ENCODE peak calls at places on chromosomes 16 and 17, in five cellular contexts. M is dorsolateral prefrontal cortex; V is effector memory CD4-positive, alpha-beta T cell; R is sigmoid colon; F is naive thymus-derived CD4-positive, alpha-beta T cell. G is an unnamed sample.

GRCh38 chr17:33750943-33751701 is 458.0 kb upstream of the ASIC2 start:
- DNase-seq in M (peak; percentile 42), V (peak; percentile 12), R (peak; percentile 75), F (peak; percentile 59), G (no peak)

GRCh38 chr17:19646788-19647696 is 1.5 kb upstream of the ALDH3A2 start:
- DNase-seq in V (no peak), M (no peak), F (no peak), R (no peak), G (no peak)

GRCh38 chr17:52143536-52143935 is 15.0 kb downstream of the CA10 start:
- DNase-seq in V (no peak), R (no peak), M (no peak), F (no peak), G (no peak)

GRCh38 chr17:81045590-81046095 is 10.7 kb downstream of the BAIAP2 start:
- DNase-seq in M (no peak), V (no peak), F (no peak), R (no peak), G (no peak)

GRCh38 chr17:21072623-21073278 is 29.9 kb upstream of the USP22 start:
- DNase-seq in M (peak; percentile 28), V (no peak), R (no peak), F (no peak), G (peak; percentile 16)

GRCh38 chr17:48004973-48005372 is 32.6 kb downstream of the COPZ2 start:
- DNase-seq in V (no peak), M (no peak), F (no peak), R (no peak), G (no peak)

GRCh38 chr17:50367401-50367800 is 5.6 kb downstream of the MRPL27 start:
- DNase-seq in V (no peak), M (no peak), F (no peak), R (peak; percentile 40), G (no peak)

GRCh38 chr16:66899945-66900688 is 18.6 kb downstream of the CDH16 start:
- DNase-seq in R (peak; percentile 93), M (no peak), F (no peak), V (no peak), G (no peak)

GRCh38 chr16:69834817-69835477 is 72.8 kb downstream of the WWP2 start:
- DNase-seq in V (no peak), R (no peak), F (no peak), M (no peak), G (no peak)

DNA sequence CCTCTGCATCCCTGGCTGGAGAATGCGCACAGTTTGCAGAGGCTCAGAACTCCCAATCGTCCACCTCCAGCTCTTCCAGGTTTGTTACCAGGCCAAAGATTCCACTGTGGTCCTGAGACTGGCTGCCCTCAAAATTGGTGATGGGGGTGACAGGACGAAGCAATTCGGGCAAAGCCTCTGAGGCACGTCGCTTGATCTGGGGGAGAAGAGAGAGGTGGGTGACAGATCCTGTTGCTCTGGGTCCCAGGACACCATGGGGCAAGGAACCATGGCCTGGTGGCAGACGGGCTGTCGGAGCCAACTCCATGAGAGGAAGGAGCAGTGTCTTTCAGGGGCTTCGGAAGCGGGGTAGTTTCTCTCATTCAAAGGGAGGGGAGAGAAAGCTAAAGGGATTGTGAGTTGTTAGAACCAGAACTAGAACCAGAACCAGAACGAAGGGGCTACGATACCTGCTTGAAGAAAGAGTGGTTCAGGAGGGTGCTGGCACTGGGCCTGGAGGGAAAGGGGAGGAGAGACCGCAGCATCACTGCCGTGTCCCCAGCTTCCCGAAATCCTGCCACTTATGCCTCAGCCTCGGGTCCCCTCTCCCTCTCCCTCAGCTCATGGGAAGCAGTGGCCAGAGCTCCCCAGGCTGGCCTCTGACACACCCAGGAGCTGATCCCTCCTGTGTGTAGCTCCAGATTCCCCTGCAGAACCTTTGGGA is 3.8 kb upstream of the LIMD2 start:
- DNase-seq in R (no peak), V (no peak), F (no peak), M (no peak), G (no peak)
- H3K27ac ChIP-seq in R (no peak overlapping the region), V (peak overlapping the region; percentile 86), F (peak overlapping the region; percentile 93), M (peak overlapping the region; percentile 94), G (no peak overlapping the region)

DNA sequence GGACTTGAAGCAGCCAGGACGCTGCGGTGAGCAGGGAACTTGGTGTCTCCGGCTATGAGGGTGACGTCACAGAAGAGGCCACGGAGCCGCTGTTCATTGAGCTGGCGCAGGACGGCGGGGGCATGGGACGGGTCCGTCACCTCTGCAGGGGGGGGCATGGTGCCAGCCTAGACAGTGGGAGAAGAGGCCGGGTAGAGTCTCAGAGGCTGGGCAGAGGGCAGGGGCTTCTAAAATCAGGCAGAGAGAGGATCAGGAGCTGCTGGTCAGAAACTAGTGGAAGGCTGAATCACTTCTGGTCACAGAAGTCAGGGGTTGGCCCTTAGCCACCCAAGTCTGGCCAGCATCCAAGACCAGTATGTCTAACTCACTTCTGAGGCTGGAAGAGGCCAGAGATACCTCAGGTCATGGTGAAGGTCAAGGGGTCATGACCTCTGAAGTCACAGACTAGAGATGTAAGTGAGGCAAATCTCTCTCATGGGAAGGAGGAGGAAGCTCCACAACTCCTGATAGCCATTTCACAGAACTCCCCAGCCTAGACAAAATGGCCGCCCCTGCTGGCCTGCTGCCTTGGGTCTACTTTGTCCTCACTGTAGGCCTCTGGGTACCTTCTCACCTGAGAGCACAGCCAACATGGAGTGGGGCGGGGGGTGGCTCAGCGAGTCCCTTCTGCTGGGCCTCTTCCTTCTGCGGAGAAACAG is 12.6 kb downstream of the ZBTB4 start:
- DNase-seq in R (peak; percentile 88), V (no peak), F (no peak), M (peak; percentile 40), G (peak; percentile 43)
- H3K27ac ChIP-seq in R (peak overlapping the region; percentile 46), V (no peak overlapping the region), F (no peak overlapping the region), M (peak overlapping the region; percentile 49), G (peak overlapping the region; percentile 45)

DNA sequence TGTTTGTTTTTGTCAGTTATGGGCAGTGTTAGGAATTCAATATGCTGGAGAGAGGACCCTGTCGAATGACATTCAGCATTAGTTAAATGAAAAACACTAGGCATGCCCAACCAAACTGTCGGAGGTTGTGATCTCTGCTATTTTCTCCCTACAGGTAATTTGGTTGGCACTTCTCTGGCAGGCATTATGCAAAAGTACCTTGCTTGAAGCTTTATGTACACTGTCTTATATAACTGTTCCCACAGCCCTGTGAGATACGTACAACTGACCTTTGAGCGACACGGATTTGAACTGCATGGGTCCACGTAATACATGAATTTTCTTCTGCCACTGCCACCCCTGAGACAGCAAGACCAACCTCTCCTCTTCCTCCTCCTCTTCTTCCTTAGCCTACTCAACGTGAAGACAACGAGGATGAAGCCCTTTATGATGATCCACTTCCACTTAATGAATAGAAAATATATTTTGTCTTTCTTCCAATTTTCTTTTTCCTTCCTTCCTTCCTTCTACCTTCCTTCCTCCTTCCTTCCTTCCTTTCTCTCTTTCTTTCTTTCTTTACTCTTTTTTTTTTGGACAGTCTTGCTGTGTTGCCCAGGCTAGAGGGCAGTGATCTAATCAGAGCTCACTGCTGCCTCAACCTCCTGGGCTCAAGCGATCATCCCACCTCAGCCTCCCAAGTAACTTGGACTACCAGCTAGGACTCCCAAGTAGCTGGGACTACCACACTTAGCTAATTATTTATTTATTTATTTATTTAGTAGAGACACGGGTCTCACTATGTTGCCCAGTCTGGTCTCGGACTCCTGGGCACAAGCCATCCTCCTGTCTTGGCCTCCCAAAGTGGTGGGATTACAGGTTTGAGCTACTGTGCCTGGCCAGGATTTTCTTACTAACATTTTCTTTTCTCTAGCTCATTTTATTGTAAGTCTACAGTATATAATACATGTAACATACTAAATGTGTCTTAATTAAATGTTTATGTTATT is 77.3 kb downstream of the WIPI1 start:
- DNase-seq in M (no peak), V (no peak), F (no peak), R (no peak), G (no peak)
- H3K27ac ChIP-seq in M (peak overlapping the region; percentile 10), V (no peak overlapping the region), F (no peak overlapping the region), R (peak overlapping the region; percentile 85), G (no peak overlapping the region)

DNA sequence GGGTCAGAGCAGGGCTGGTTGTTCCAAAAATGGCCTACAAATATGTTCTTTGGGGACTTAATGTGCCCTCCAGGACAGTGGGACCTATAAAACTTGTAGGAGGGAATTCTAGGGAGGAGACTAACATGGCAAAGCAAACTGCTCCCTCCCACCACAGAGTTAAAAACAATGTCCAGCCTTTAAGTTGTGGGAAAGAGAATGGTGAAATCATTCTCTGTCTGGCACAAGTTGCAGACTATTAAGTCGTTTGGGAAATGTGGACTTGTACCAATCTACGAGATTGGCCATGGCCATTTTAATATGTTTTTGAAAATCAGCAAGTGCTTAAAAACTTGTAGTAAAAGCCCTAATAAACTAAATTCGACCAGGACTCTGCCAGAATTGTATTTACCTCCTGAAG is 32.2 kb downstream of the ANKFN1 start:
- DNase-seq in F (no peak), M (no peak), R (no peak), V (no peak), G (no peak)
- H3K27ac ChIP-seq in F (no peak overlapping the region), M (no peak overlapping the region), R (no peak overlapping the region), V (no peak overlapping the region), G (no peak overlapping the region)

GRCh38 chr16:86063696-86064405 is 164.9 kb downstream of the IRF8 start:
- DNase-seq in M (no peak), R (no peak), V (no peak), F (no peak), G (no peak)

GRCh38 chr16:86061318-86061695 is 162.3 kb downstream of the IRF8 start:
- DNase-seq in M (no peak), F (no peak), V (no peak), R (peak; percentile 65), G (no peak)

GRCh38 chr16:86061771-86062170 is 162.8 kb downstream of the IRF8 start:
- DNase-seq in V (no peak), M (no peak), R (no peak), F (no peak), G (no peak)

GRCh38 chr16:86060381-86061317 is 161.7 kb downstream of the IRF8 start:
- DNase-seq in F (no peak), M (no peak), V (no peak), R (peak; percentile 62), G (no peak)

DNA sequence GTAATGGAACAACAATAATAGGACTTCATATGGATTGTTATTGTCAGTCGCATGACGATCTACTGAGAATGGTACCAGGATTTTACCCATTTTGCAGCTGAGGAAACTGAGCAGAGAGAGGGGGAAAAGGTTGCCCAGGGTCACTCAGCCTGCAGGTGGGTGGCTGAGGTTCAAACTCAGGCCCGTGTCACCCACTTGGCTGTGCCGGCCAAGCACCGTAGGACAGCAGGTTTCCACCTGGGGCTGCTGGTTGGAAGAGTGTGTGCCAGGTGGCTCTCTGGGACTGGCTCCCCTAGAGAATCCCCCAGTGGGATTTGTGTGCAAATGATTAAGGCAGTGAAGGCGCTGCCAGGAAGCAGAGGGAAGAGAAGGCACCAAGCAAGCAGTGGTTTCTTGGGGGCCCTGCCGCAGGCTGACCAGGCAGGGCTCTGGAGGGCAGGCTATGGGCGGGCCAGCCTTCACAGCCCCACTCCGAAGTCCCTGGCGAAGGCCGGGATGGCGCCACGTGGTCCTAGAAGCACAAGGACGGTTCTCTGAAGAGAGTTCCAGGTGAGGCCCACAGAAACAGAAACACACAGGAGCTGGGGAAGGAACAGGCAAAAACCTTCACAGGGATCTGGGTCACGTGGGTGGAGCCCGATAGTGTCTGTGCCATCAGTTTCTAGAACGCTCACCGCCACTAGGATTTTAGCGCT is 163.5 kb downstream of the IRF8 start:
- DNase-seq in F (no peak), V (no peak), R (no peak), M (no peak), G (no peak)
- H3K27ac ChIP-seq in F (no peak overlapping the region), V (no peak overlapping the region), R (no peak overlapping the region), M (peak overlapping the region; percentile 79), G (no peak overlapping the region)

GRCh38 chr17:83100220-83100852 is 20.9 kb downstream of the METRNL start:
- DNase-seq in F (no peak), V (no peak), M (no peak), R (no peak), G (no peak)
- H3K27ac ChIP-seq in F (no peak overlapping the region), V (no peak overlapping the region), M (no peak overlapping the region), R (peak overlapping the region; percentile 34), G (no peak overlapping the region)